ENCODE peak calls at places on chromosome 9, in six cellular contexts. P, Z, K, L, I and M are unnamed samples.

GRCh38 chr9:127550751-127551150 is 61.3 kb upstream of the STXBP1 start:
- DNase-seq in P (no peak), Z (no peak), K (no peak), L (no peak), I (no peak), M (no peak)

GRCh38 chr9:136551401-136552116 is 5.7 kb upstream of the NOTCH1 start:
- DNase-seq in P (peak), Z (peak), K (peak), L (peak), I (peak), M (no peak)

GRCh38 chr9:20032413-20033006 is 243.7 kb upstream of the SLC24A2 start:
- DNase-seq in P (no peak), Z (no peak), K (peak), L (no peak), I (no peak), M (no peak)

GRCh38 chr9:95669253-95669652 is 152.5 kb upstream of the PTCH1 start:
- DNase-seq in P (no peak), Z (no peak), K (no peak), L (no peak), I (no peak), M (no peak)

GRCh38 chr9:567128-567745 is 274.3 kb upstream of the DMRT1 start:
- DNase-seq in P (peak), Z (peak), K (no peak), L (no peak), I (no peak), M (no peak)

GRCh38 chr9:87212563-87213154 is 265.4 kb upstream of the GAS1 start:
- DNase-seq in P (no peak), Z (no peak), K (peak), L (no peak), I (no peak), M (no peak)

GRCh38 chr9:22423566-22423965 is 23.1 kb upstream of the DMRTA1 start:
- DNase-seq in P (no peak), Z (no peak), K (no peak), L (no peak), I (no peak), M (no peak)

GRCh38 chr9:111645806-111646205 is 14.7 kb downstream of the DNAJC25 start:
- DNase-seq in P (no peak), Z (no peak), K (peak), L (no peak), I (peak), M (no peak)

GRCh38 chr9:125404733-125405132 is 143.1 kb downstream of the GAPVD1 start:
- DNase-seq in P (no peak), Z (no peak), K (no peak), L (no peak), I (no peak), M (no peak)

GRCh38 chr9:137015540-137015930 is 12.5 kb downstream of the ABCA2 start:
- DNase-seq in P (no peak), Z (no peak), K (no peak), L (no peak), I (no peak), M (no peak)

GRCh38 chr9:33852216-33852826 is 35.4 kb downstream of the UBE2R2 start:
- DNase-seq in P (peak), Z (peak), K (peak), L (peak), I (peak), M (peak)

GRCh38 chr9:3136999-3137675 is 293.2 kb upstream of the PUM3 start:
- DNase-seq in P (no peak), Z (no peak), K (peak), L (no peak), I (peak), M (no peak)

GRCh38 chr9:83023151-83023550 is 39.8 kb downstream of the RASEF start:
- DNase-seq in P (no peak), Z (no peak), K (no peak), L (no peak), I (no peak), M (no peak)

GRCh38 chr9:83197611-83198010 is 134.7 kb upstream of the RASEF start:
- DNase-seq in P (no peak), Z (no peak), K (no peak), L (no peak), I (no peak), M (no peak)

GRCh38 chr9:114652776-114653555 is 4.6 kb downstream of the TEX53 start:
- DNase-seq in P (no peak), Z (no peak), K (no peak), L (no peak), I (no peak), M (no peak)

GRCh38 chr9:20112367-20112766 is 323.5 kb upstream of the SLC24A2 start:
- DNase-seq in P (no peak), Z (no peak), K (peak), L (no peak), I (no peak), M (no peak)

GRCh38 chr9:106287108-106287631 is 575.8 kb upstream of the ZNF462 start:
- DNase-seq in P (no peak), Z (no peak), K (no peak), L (no peak), I (no peak), M (no peak)

GRCh38 chr9:19252885-19253219 is 22.4 kb downstream of the DENND4C start:
- DNase-seq in P (no peak), Z (no peak), K (no peak), L (no peak), I (no peak), M (no peak)

GRCh38 chr9:130860458-130861316 is 25.6 kb downstream of the ABL1 start:
- DNase-seq in P (no peak), Z (no peak), K (peak), L (peak), I (peak), M (no peak)

GRCh38 chr9:35566417-35566816 is 38.6 kb upstream of the TESK1 start:
- DNase-seq in P (no peak), Z (no peak), K (no peak), L (peak), I (no peak), M (no peak)

GRCh38 chr9:89528131-89528530 is 30.2 kb upstream of the SEMA4D start:
- DNase-seq in P (no peak), Z (no peak), K (no peak), L (no peak), I (no peak), M (no peak)

GRCh38 chr9:137157618-137158502 is 12.0 kb downstream of the LRRC26 start:
- DNase-seq in P (no peak), Z (no peak), K (no peak), L (no peak), I (no peak), M (no peak)

GRCh38 chr9:111916234-111916645 is 19.6 kb downstream of the UGCG start:
- DNase-seq in P (no peak), Z (peak), K (no peak), L (no peak), I (no peak), M (no peak)

GRCh38 chr9:69421908-69422801 is 97.1 kb downstream of the ENTREP1 start:
- DNase-seq in P (peak), Z (peak), K (peak), L (peak), I (peak), M (peak)

GRCh38 chr9:109098221-109098959 is 21.4 kb downstream of the TMEM245 start:
- DNase-seq in P (no peak), Z (no peak), K (peak), L (no peak), I (peak), M (peak)

DNA sequence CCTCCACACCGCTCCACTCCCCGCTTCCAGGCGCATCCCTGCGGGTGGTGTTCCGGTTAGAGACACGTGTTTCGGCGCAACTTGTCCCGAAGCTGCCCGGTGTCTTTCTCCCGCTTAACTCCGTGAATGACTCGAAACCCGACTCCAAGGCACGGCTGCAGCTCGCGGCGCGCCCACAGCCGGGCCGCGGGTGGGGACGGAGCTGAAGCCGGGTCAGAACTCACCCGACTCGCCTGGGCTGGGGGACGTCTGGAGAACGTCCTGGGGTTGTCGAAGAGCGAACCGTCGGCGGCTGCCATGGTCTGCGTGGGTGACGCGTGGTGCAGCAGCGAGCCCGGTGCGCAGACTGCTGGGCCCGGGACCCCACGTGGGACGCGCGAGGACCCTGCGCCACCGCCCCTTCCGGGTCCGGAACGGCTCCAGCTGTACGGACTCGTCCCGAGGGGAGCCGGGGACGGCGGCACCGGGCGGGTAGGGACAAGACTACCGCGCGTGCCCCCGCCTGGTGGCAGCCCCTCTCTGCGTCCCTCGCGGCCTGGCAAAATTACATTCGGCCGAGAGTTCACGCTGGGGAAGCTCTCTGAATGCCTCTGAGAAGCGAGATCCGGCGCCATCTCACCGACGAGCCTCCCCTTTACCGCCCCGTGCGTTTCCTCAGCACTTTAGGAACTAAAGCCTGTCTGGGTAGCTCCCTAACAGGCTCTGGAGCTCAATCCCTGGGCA is at the start of gene DDX31:
- DNase-seq in P (peak), Z (peak), K (peak), L (peak), I (peak), M (peak)
- TF ChIP-seq CTCF in P (peak), Z (no peak), K (peak), L (no peak), I (no peak), M (no peak)

GRCh38 chr9:107735821-107736220 is 246.3 kb upstream of the KLF4 start:
- DNase-seq in P (no peak), Z (no peak), K (no peak), L (no peak), I (no peak), M (no peak)

GRCh38 chr9:107737987-107738743 is 248.6 kb upstream of the KLF4 start:
- DNase-seq in P (no peak), Z (no peak), K (peak), L (peak), I (peak), M (no peak)

GRCh38 chr9:107739601-107740082 is 250.1 kb upstream of the KLF4 start:
- DNase-seq in P (no peak), Z (no peak), K (peak), L (peak), I (peak), M (no peak)

GRCh38 chr9:107738789-107739188 is 249.2 kb upstream of the KLF4 start:
- DNase-seq in P (no peak), Z (no peak), K (peak), L (peak), I (no peak), M (no peak)

GRCh38 chr9:107737610-107737986 is 248.0 kb upstream of the KLF4 start:
- DNase-seq in P (no peak), Z (no peak), K (no peak), L (no peak), I (no peak), M (no peak)
- TF ChIP-seq CTCF in P (no peak), Z (no peak), K (no peak), L (no peak), I (no peak), M (no peak)

DNA sequence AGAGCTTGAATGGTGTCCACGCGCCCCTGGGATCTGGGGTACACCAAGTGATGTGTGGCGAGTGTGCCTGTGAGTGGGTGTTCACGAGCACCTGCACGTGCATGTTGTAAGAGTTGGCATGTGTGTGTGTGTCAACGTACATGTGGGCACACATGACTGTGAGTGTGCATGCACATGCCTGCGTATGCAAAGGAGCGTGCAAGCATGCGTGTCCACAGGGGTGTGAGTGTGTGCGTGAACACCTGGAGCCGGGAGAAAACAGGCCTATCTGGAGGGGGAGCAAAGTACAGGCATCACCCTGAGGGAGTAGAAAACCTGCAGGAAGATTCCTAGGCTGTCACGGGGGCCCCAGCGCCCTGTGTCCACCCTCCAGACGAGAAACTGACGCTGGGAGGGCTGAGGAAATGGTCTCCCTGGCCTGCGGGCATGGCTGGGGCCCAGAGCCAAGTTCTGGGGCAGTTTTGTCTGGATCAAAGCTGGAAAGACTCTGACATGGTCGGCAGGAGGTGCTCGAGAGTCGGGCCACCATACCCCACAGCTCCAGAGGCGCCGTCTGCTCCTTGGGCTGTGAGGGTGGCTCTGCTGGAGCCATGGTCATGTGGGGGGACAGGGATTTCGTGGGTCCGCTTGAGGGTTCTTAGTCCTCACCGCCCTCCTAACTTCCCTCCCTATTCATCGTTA is 31.8 kb downstream of the PTGES start:
- DNase-seq in P (no peak), Z (no peak), K (no peak), L (no peak), I (no peak), M (no peak)
- TF ChIP-seq CTCF in P (peak), Z (no peak), K (no peak), L (no peak), I (no peak), M (no peak)

DNA sequence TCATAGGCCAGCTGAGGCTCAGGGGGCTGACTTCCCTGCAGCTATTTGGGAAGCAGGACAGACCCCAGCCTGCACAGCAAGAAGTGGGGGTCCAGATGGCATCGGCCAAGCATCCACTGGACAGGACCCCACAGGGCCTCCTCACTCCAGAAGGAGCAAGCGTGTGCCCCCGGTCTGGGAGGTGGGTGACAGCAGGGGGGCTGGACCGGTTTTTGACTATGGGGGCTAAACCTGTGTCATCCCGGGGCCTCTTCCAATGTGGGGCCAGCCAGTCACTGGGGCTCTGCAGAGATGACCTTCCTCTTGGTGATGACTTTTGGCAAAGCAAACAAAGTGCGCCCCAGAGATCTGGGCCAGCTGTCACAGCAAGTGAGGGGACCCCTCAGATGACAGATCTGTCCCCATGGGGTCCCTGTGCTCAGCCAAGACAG is 163.9 kb downstream of the OLFM1 start:
- DNase-seq in P (no peak), Z (no peak), K (no peak), L (peak), I (no peak), M (no peak)
- TF ChIP-seq CTCF in P (no peak), Z (no peak), K (no peak), L (no peak), I (no peak), M (no peak)

GRCh38 chr9:99264070-99264469 is 42.0 kb downstream of the SEC61B start:
- DNase-seq in P (no peak), Z (no peak), K (peak), L (no peak), I (peak), M (peak)
- TF ChIP-seq CTCF in P (peak), Z (no peak), K (peak), L (no peak), I (peak), M (peak)

DNA sequence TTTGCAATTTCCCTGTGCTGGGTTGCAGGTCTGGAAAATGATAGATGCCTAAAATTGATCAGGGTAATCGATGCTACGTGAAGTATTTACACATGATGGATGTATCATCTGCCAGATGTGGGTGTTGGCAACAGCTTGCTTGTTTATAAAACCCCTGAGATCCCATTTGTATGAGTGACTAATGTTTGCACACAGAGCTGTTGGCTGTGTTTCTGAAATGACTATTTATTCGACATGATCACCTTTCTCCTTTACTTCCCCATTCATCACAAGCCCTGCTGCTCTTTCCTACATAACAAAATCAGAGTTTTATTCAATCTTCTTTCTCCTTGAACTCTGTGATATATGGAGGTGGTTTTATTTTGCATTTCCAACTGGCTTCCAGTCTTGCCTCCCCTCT is 50.5 kb upstream of the SHB start:
- DNase-seq in P (no peak), Z (no peak), K (no peak), L (no peak), I (no peak), M (no peak)
- TF ChIP-seq CTCF in P (no peak), Z (no peak), K (no peak), L (no peak), I (no peak), M (no peak)

GRCh38 chr9:120917989-120918630 is 8.5 kb downstream of the TRAF1 start:
- DNase-seq in P (no peak), Z (no peak), K (no peak), L (no peak), I (no peak), M (no peak)
- TF ChIP-seq CTCF in P (no peak), Z (no peak), K (no peak), L (no peak), I (no peak), M (no peak)

DNA sequence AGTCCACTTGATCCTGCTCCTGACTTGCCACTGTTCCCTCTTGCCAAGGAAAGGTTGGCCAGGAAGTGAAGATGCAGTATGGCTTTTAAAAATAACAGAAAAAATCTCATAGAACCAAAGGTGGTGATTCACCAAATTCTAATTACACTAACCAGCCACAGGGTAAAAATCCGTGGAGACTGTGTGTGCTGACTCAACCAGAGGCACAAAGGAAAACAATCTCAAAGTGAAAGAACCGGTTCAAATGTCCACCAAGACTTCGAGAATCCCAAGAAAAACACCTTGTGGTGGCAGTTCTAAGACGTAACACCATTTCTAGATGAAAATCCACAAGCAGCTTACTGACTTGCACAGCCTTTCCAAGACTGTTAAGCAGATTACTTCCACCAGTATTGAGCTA is 279.1 kb downstream of the TLE1 start:
- DNase-seq in P (no peak), Z (no peak), K (peak), L (no peak), I (peak), M (no peak)
- TF ChIP-seq CTCF in P (no peak), Z (no peak), K (no peak), L (no peak), I (peak), M (no peak)

GRCh38 chr9:73264636-73265035 is 113.0 kb downstream of the ANXA1 start:
- DNase-seq in P (no peak), Z (no peak), K (no peak), L (no peak), I (no peak), M (no peak)

GRCh38 chr9:73265876-73266275 is 114.2 kb downstream of the ANXA1 start:
- DNase-seq in P (no peak), Z (no peak), K (no peak), L (no peak), I (no peak), M (no peak)

GRCh38 chr9:73270967-73271722 is 119.5 kb downstream of the ANXA1 start:
- DNase-seq in P (no peak), Z (no peak), K (peak), L (no peak), I (peak), M (no peak)

DNA sequence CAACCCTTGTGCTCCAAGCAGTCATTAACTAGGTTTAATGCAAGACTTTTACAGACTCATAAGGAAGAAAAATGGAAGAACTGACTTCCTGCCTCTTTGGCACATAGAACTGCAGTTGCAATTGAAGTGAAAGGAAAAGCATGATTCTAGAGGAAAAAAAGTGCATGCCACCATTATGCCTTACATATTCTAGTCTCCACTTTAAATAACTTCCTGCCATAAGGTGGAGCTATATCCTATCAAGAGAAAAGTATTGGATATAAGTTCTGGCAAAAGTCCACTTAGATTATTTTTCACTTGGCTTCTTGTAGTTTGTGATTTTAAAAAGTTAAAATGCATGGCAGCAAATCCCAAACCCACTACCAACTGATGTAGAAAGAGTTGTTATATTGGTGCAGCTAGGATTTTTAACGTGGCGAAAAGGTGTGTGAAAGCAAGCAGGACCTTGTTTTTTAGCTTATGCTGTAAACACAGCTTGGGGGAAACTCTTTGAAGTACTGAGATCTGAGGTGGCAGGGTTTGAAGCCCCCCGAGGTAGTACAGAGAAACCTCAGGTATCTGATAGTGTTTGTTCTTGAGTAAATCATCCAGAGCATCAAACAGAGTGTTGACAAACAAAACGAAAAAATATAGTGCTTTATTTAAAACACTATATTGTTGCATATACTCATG is 117.9 kb downstream of the ANXA1 start:
- DNase-seq in P (peak), Z (no peak), K (peak), L (no peak), I (peak), M (no peak)
- TF ChIP-seq CTCF in P (peak), Z (no peak), K (peak), L (no peak), I (peak), M (no peak)